ENCODE peak calls at places on chromosomes 1 and 21, in seven cellular contexts. D is pancreas; J is mucosa of descending colon; H is K562; C is CD8-positive, alpha-beta T cell; G is psoas muscle; R is upper lobe of left lung. Y is an unnamed sample.

GRCh38 chr1:110542730-110543129 is 23.8 kb upstream of the KCNA10 start:
- ATAC-seq in D (no peak), G (no peak), H (no peak), J (no peak), C (no peak), R (no peak), Y (no peak)

GRCh38 chr1:156852414-156852874 is 6.5 kb downstream of the INSRR start:
- ATAC-seq in R (peak; percentile 13), H (peak; percentile 42), D (peak; percentile 93), J (peak; percentile 64), G (peak; percentile 94), C (no peak), Y (no peak)

GRCh38 chr1:48750089-48750488 is 26.6 kb downstream of the BEND5 start:
- ATAC-seq in D (no peak), G (no peak), R (no peak), H (no peak), C (no peak), J (peak; percentile 63), Y (no peak)

GRCh38 chr1:36710008-36710407 is 227.3 kb upstream of the CSF3R start:
- ATAC-seq in G (no peak), D (no peak), C (no peak), R (no peak), J (no peak), H (no peak), Y (no peak)

GRCh38 chr21:14306143-14306907 is 76.6 kb downstream of the HSPA13 start:
- ATAC-seq in H (peak; percentile 28), G (no peak), C (no peak), R (no peak), J (no peak), D (no peak), Y (no peak)

GRCh38 chr1:31745071-31745897 is 18.9 kb downstream of the ADGRB2 start:
- ATAC-seq in C (peak; percentile 71), R (peak; percentile 45), J (peak; percentile 85), D (peak; percentile 87), G (peak; percentile 82), H (peak; percentile 95), Y (peak; percentile 73)

GRCh38 chr1:76635784-76636183 is 231.5 kb upstream of the ST6GALNAC5 start:
- ATAC-seq in C (no peak), H (no peak), G (no peak), J (no peak), R (no peak), D (no peak), Y (no peak)

GRCh38 chr1:16189921-16190499 is 22.4 kb downstream of the ARHGEF19 start:
- ATAC-seq in C (no peak), J (no peak), G (peak; percentile 15), D (peak; percentile 25), H (no peak), R (no peak), Y (no peak)

GRCh38 chr1:198595765-198596164 is 43.1 kb upstream of the PTPRC start:
- ATAC-seq in D (no peak), G (no peak), C (no peak), R (no peak), J (no peak), H (peak; percentile 68), Y (no peak)

GRCh38 chr1:156511656-156512055 is 11.1 kb upstream of the MEF2D start:
- ATAC-seq in D (no peak), G (peak; percentile 43), C (no peak), J (no peak), H (no peak), R (no peak), Y (no peak)

GRCh38 chr1:4594286-4594991 is 60.0 kb upstream of the AJAP1 start:
- ATAC-seq in J (no peak), H (peak; percentile 39), R (no peak), G (no peak), D (peak; percentile 62), C (no peak), Y (no peak)

GRCh38 chr1:110756506-110756905 is 81.8 kb upstream of the KCNA3 start:
- ATAC-seq in R (no peak), H (no peak), D (no peak), J (no peak), G (peak; percentile 57), C (no peak), Y (no peak)

GRCh38 chr1:5385400-5385799 is 606.8 kb downstream of the NPHP4 start:
- ATAC-seq in C (no peak), R (no peak), D (no peak), J (no peak), G (no peak), H (no peak), Y (no peak)

GRCh38 chr1:26293911-26294463 is 12.4 kb downstream of the UBXN11 start:
- ATAC-seq in J (no peak), G (no peak), C (no peak), D (no peak), H (no peak), R (no peak), Y (no peak)

GRCh38 chr1:231724876-231725647 is 98.5 kb downstream of the DISC1 start:
- ATAC-seq in J (peak; percentile 62), H (peak; percentile 100), R (no peak), D (no peak), C (no peak), G (peak; percentile 45), Y (no peak)

GRCh38 chr21:27298465-27298864 is 331.6 kb upstream of the ADAMTS5 start:
- ATAC-seq in D (peak; percentile 63), C (no peak), H (no peak), G (no peak), J (no peak), R (no peak), Y (peak; percentile 75)

GRCh38 chr1:153422450-153423068 is 6.2 kb downstream of the S100A7A start:
- ATAC-seq in G (no peak), J (peak; percentile 77), H (peak; percentile 77), C (peak; percentile 38), R (no peak), D (peak; percentile 82), Y (no peak)

GRCh38 chr1:40044065-40044575 is 3.6 kb downstream of the CAP1 start:
- ATAC-seq in R (no peak), D (no peak), J (no peak), G (no peak), C (no peak), H (no peak), Y (no peak)

GRCh38 chr1:40047769-40048168 is 7.2 kb downstream of the CAP1 start:
- ATAC-seq in C (peak; percentile 43), H (no peak), G (no peak), R (no peak), D (no peak), J (no peak), Y (no peak)

GRCh38 chr1:40045766-40046165 is 5.2 kb downstream of the CAP1 start:
- ATAC-seq in G (no peak), H (no peak), C (no peak), J (no peak), R (no peak), D (no peak), Y (no peak)

GRCh38 chr1:40042337-40042736 is 1.8 kb downstream of the CAP1 start:
- ATAC-seq in D (no peak), C (no peak), H (no peak), R (no peak), G (no peak), J (no peak), Y (no peak)

DNA sequence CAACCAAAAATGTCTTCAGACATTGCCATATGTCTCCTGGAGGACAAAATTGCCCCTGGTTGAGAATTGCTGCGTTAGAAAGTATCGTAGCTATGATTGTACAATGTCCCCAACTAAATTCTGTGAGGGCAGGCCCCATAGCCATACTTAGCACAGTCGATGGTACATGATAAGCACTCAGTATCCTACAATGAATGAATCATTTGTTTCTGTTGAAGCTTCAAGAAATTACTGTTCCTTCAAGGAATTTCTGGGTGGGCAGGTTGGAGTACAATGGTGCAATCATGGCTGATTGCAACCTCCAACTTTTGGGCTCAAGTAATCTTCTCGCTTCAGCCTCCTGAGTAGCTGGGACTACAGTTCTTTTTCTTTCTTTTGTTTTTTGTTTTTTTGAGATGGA is 4.7 kb downstream of the CAP1 start:
- ATAC-seq in G (no peak), C (no peak), J (no peak), D (no peak), R (no peak), H (no peak), Y (no peak)
- H3K36me3 ChIP-seq in G (peaks cover 15% of the 10 kb centered on the region), C (no peaks in the 10 kb centered on the region), J (no peaks in the 10 kb centered on the region), D (no peaks in the 10 kb centered on the region), R (no peaks in the 10 kb centered on the region), H (peaks cover 52% of the 10 kb centered on the region), Y (no peaks in the 10 kb centered on the region)

GRCh38 chr1:27557596-27558340 is 46.2 kb downstream of the AHDC1 start:
- ATAC-seq in R (peak; percentile 74), G (no peak), D (peak; percentile 1), C (no peak), J (peak; percentile 84), H (no peak), Y (no peak)
- H3K4me1 ChIP-seq in R (peaks cover 52% of the 10 kb centered on the region), G (peaks cover 78% of the 10 kb centered on the region), D (peaks cover 21% of the 10 kb centered on the region), C (peaks cover 24% of the 10 kb centered on the region), J (peaks cover 29% of the 10 kb centered on the region), H (peaks cover 70% of the 10 kb centered on the region), Y (peaks cover 65% of the 10 kb centered on the region)

GRCh38 chr1:179127163-179127895 is 45.5 kb downstream of the TOR3A start:
- ATAC-seq in H (no peak), R (no peak), G (no peak), C (no peak), D (no peak), J (no peak), Y (no peak)

GRCh38 chr1:179128520-179128919 is 46.6 kb downstream of the TOR3A start:
- ATAC-seq in D (peak; percentile 72), C (no peak), H (no peak), J (no peak), G (no peak), R (no peak), Y (no peak)

GRCh38 chr1:179129702-179130473 is 48.0 kb downstream of the TOR3A start:
- ATAC-seq in H (peak; percentile 82), G (peak; percentile 36), J (peak; percentile 96), C (peak; percentile 96), R (peak; percentile 75), D (peak; percentile 64), Y (peak; percentile 54)

GRCh38 chr1:179124866-179125265 is 43.0 kb downstream of the TOR3A start:
- ATAC-seq in J (no peak), R (no peak), H (no peak), D (no peak), G (no peak), C (no peak), Y (no peak)

DNA sequence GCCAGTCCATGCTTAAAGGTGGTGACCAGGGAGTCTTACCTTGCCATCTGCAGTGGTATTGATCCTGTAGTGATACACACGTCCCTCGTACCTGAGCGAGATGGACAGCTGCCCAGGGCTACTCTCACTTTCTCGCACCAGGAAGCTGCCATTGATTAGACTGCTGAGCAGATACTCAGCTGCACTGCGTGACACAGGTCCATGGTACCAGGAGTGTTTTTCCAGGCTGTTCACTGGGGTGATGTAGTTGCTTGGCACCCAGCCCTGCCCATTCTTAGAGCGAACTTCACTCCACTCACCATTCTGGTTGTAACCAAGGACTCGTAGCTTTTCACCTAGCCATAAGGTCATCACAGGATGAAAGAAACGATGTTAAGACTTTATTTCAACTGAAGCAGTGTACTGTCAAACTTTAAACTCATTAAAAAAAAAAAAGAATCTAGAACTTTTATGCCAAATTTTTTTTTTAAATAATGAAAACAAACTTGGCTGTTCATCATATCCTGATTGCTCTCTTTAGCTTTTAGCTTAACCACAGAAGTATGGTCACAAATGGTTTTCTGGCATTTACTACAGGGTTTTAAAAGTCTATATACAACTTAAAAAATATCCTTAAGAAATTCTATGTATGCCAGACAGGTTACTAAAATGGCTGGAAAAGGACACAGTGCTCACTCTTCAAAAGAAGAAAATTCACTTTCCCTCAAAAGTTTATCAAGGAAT is 44.6 kb downstream of the TOR3A start:
- ATAC-seq in D (peak; percentile 69), C (no peak), H (no peak), J (no peak), G (no peak), R (peak; percentile 34), Y (peak; percentile 37)
- H3K36me3 ChIP-seq in D (no peaks in the 10 kb centered on the region), C (no peaks in the 10 kb centered on the region), H (peaks cover 26% of the 10 kb centered on the region), J (no peaks in the 10 kb centered on the region), G (peaks cover 4% of the 10 kb centered on the region), R (no peaks in the 10 kb centered on the region), Y (peaks cover 20% of the 10 kb centered on the region)

GRCh38 chr1:234586304-234586703 is 23.7 kb downstream of the IRF2BP2 start:
- ATAC-seq in G (peak; percentile 27), D (no peak), J (no peak), C (no peak), R (no peak), H (no peak), Y (no peak)
- H3K4me1 ChIP-seq in G (peaks cover 50% of the 10 kb centered on the region), D (no peaks in the 10 kb centered on the region), J (no peaks in the 10 kb centered on the region), C (no peaks in the 10 kb centered on the region), R (no peaks in the 10 kb centered on the region), H (peaks cover 10% of the 10 kb centered on the region), Y (peaks cover 26% of the 10 kb centered on the region)

Y was measured in gastroesophageal sphincter.